ENCODE peak calls at places on chromosome 9, in four cellular contexts. C is left lung, N is fibroblast of mammary gland, I is GM12864. Y is an unnamed sample.

GRCh38 chr9:31588010-31588409 is 796.4 kb upstream of the ACO1 start:
- DNase-seq in C (peak; percentile 30), N (no peak), I (no peak), Y (no peak)

GRCh38 chr9:15642369-15642962 is 89.6 kb downstream of the CCDC171 start:
- DNase-seq in C (no peak), I (no peak), N (peak; percentile 60), Y (no peak)

GRCh38 chr9:124517600-124517999 is 10.4 kb upstream of the NR5A1 start:
- DNase-seq in N (no peak), C (no peak), I (no peak), Y (no peak)

GRCh38 chr9:113302792-113303418 is at the start of gene RNF183:
- DNase-seq in N (no peak), I (no peak), C (no peak), Y (no peak)

GRCh38 chr9:104743377-104743985 is 4.0 kb upstream of the NIPSNAP3A start:
- DNase-seq in N (peak; percentile 79), I (peak; percentile 49), C (no peak), Y (no peak)

GRCh38 chr9:128371622-128372117 is 496 bp downstream of the URM1 start:
- DNase-seq in N (no peak), I (no peak), C (no peak), Y (no peak)

GRCh38 chr9:97766610-97767009 is 69.5 kb upstream of the XPA start:
- DNase-seq in I (no peak), C (no peak), N (no peak), Y (no peak)

GRCh38 chr9:6896562-6896961 is 138.8 kb downstream of the KDM4C start:
- DNase-seq in I (no peak), N (peak; percentile 56), C (no peak), Y (no peak)

GRCh38 chr9:37395229-37395628 is 27.3 kb upstream of the GRHPR start:
- DNase-seq in I (no peak), C (no peak), N (no peak), Y (no peak)

GRCh38 chr9:114884787-114885452 is 45.5 kb downstream of the TNFSF8 start:
- DNase-seq in N (no peak), C (peak; percentile 60), I (no peak), Y (no peak)

GRCh38 chr9:127835930-127836586 is 18.4 kb downstream of the ENG start:
- DNase-seq in I (no peak), C (peak; percentile 72), N (peak; percentile 53), Y (no peak)

GRCh38 chr9:126494746-126495145 is 119.0 kb upstream of the LMX1B start:
- DNase-seq in C (no peak), N (no peak), I (no peak), Y (peak; percentile 11)

GRCh38 chr9:95207403-95207802 is 110.1 kb downstream of the FANCC start:
- DNase-seq in C (no peak), I (no peak), N (no peak), Y (no peak)

GRCh38 chr9:5843450-5844249 is 10.7 kb upstream of the ERMP1 start:
- DNase-seq in C (no peak), N (no peak), I (no peak), Y (no peak)

GRCh38 chr9:31336841-31337240 is 1047.6 kb upstream of the ACO1 start:
- DNase-seq in C (no peak), I (no peak), N (no peak), Y (no peak)

GRCh38 chr9:38026840-38027527 is 42.0 kb downstream of the SHB start:
- DNase-seq in I (no peak), N (no peak), C (no peak), Y (no peak)

GRCh38 chr9:34252670-34253459 is 74.0 kb downstream of the UBAP1 start:
- DNase-seq in C (peak; percentile 55), I (no peak), N (peak; percentile 69), Y (no peak)

GRCh38 chr9:37899041-37899440 is 4.9 kb downstream of the SLC25A51 start:
- DNase-seq in I (no peak), C (no peak), N (peak; percentile 23), Y (no peak)

GRCh38 chr9:126513159-126514036 is 100.3 kb upstream of the LMX1B start:
- DNase-seq in C (no peak), N (no peak), I (no peak), Y (no peak)

DNA sequence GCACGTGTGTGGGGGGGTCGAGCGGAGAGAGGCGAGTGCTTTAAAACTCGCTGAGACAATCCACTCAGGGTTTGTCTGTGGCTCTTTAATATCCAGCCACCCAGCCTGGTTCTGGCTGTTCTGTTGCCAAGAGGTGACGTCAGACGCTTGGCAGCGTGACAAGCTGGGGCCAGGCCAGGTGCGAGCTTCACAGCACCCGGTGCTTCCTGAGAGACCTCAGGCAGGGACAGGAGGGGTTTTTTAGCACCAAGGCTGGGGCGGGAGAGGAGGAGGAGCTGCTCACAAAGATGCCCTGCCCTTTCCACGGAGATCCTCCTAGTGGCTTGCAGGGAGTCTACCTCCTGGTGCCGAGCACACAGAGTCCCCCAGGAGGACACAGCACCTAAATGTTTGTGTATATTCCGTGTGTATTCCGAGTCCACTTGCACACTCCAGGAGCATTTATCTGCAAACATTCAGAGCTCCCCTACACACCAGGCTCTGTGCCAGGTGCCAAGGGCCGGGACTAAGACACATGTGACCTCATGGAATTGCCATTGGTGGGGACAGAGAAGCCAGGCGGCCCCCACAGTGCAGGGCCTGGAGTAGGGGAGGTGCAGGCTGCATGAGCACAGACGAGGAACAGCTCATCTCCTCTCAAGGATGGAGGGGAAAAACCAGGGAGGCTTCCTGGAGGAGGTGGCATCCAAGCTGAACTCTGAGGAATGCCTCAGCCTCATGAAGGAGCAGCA is 194.7 kb downstream of the OLFM1 start:
- DNase-seq in N (peak; percentile 26), C (peak; percentile 64), I (no peak), Y (no peak)
- TF ChIP-seq CTCF in N (no peak), C (no peak), I (no peak), Y (no peak)

GRCh38 chr9:109186857-109187256 is 19.8 kb upstream of the FRRS1L start:
- DNase-seq in I (no peak), N (no peak), C (no peak), Y (no peak)

GRCh38 chr9:109190151-109190550 is 23.1 kb upstream of the FRRS1L start:
- DNase-seq in I (no peak), C (no peak), N (no peak), Y (no peak)

GRCh38 chr9:109194157-109194556 is 27.1 kb upstream of the FRRS1L start:
- DNase-seq in I (no peak), N (peak; percentile 49), C (no peak), Y (no peak)

GRCh38 chr9:109191746-109192145 is 24.7 kb upstream of the FRRS1L start:
- DNase-seq in I (no peak), N (no peak), C (no peak), Y (no peak)

GRCh38 chr9:109192732-109193361 is 25.8 kb upstream of the FRRS1L start:
- DNase-seq in I (no peak), C (no peak), N (no peak), Y (no peak)
- TF ChIP-seq CTCF in I (peak; percentile 49), C (no peak), N (peak; percentile 21), Y (peak; percentile 49)

DNA sequence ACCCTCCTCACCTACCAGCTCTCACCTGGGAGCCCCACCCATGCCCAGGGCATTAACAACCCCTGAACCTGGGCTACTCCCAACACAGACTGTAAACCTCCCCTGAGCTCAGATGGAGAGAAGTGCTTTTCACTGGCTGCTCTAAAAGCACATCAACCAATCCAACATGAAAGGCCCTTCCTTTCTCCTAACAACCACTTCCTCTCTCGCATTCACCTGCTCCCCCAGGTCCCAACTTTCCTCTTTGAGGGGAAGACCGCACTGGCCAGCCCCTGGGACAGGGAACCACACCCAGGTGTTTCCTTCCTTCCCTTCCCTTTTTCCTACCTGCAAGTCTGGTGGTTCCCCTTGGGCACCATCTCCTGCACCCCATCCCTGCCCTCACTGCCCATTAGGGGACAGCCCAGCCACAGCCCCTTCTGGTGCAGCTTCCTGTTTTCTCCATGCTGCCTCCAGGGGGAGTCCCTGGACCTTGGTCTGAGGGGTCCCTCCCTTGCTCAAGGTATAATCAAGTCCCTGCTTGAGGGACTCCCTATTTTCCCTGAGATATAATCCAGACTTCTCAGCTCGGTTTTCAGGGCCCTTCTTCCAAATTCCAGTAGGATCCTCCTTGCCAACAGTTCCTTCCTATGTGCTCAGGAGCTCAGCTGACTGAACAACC is 30.5 kb upstream of the DAB2IP start:
- DNase-seq in N (peak; percentile 22), I (no peak), C (no peak), Y (no peak)
- TF ChIP-seq CTCF in N (peak; percentile 47), I (peak; percentile 53), C (peak; percentile 27), Y (peak; percentile 44)

GRCh38 chr9:88555581-88555980 is 20.6 kb downstream of the NXNL2 start:
- DNase-seq in C (no peak), I (no peak), N (no peak), Y (no peak)

DNA sequence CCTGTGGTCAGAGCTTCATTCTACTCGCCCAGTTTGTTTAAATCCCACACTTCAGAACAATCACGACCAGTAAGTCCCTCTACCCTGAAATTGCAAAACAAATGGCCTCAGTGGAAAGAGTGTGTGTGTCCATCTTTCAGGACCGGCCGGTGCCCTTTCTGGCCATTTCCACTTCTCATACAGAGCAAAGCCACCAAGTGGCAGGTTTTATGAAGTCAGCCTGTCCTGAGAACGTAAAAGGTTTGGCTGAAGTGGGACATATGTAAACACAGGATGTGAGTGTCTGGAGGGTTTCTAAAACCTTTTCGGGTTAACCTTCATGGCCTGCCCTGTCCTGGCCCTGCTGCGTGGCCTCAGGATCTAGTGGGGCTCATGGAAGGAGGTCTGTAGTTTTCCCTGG is 24.7 kb downstream of the NXNL2 start:
- DNase-seq in N (no peak), C (no peak), I (no peak), Y (no peak)
- TF ChIP-seq CTCF in N (peak; percentile 10), C (no peak), I (no peak), Y (no peak)

DNA sequence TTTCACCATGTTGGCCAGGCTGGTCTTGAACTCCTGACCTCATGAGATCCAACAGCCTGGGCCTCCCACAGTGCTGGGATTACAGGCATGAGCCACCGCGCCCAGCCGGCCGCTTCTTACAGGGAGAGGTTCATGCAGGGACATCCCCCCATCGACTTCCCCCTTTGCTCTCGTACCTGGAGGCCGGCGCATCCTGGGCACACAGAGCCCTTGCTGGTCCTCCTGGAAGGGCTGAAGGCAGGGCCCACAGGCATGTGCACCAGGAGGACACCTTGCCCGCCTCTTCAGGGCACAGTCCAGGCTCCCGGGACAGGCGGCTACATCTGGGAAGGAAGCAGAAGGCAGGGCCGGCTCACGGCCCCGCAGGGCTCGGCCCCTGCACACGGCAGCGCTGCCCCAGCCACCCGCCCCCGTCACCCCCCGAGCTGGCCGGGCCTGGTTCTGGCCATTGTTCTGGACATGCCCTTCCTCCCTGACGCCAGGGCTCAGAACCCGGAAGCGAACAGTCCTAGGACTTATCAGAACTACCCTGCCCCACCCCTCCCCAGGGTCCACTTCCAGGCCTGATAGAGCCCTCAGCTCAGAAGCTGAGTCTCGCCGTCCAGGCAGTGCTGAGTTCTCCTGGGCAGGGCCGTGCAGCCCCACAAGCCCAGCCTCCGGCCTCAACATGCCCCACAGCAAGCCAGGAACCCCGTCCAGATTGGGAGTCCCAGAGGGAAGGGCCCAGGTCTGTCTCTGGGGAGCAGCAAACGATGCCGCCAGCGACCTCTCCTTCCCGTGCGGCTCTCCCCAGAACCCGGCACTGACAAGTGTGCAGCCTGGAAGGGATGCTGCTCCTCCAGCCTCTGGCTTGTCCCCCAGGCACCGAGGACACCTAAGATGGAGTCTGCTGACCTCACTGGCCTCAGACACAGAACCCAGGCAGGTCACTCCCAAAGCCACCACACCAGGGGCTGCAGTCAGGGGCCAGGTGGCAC is 2.9 kb downstream of the NPDC1 start:
- DNase-seq in N (no peak), C (no peak), I (no peak), Y (no peak)
- TF ChIP-seq CTCF in N (no peak), C (no peak), I (no peak), Y (no peak)